ENCODE peak calls at places on chromosomes 5 and 9, in eight cellular contexts. E is stomach, S is tibial nerve, A is tibial artery, X is HCT116, G is neural progenitor cell, O is upper lobe of right lung, B is SJSA1. U is an unnamed sample.

GRCh38 chr5:91225848-91226686 is 157.1 kb downstream of the ARRDC3 start:
- DNase-seq in X (peak; percentile 59), G (peak; percentile 61), O (peak; percentile 67), A (no peak), B (no peak), S (no peak), E (peak; percentile 64), U (no peak)

GRCh38 chr9:5951686-5952211 is 61.1 kb downstream of the MLANA start:
- DNase-seq in B (no peak), G (no peak), A (no peak), E (no peak), X (no peak), S (no peak), O (no peak), U (no peak)

GRCh38 chr9:111433082-111433481 is 51.1 kb downstream of the ECPAS start:
- DNase-seq in O (no peak), E (peak; percentile 37), S (no peak), G (no peak), A (no peak), B (no peak), X (no peak), U (no peak)

GRCh38 chr5:5619546-5619945 is 197.1 kb downstream of the ICE1 start:
- DNase-seq in G (no peak), S (no peak), A (no peak), B (no peak), E (no peak), O (no peak), X (no peak), U (no peak)

GRCh38 chr9:36847781-36848673 is 186.0 kb downstream of the PAX5 start:
- DNase-seq in O (no peak), G (peak; percentile 89), S (no peak), A (no peak), E (no peak), B (no peak), X (no peak), U (no peak)

GRCh38 chr5:139341187-139341688 is 416 bp upstream of the PAIP2 start:
- DNase-seq in O (no peak), B (no peak), S (no peak), A (no peak), X (no peak), G (no peak), E (no peak), U (no peak)

GRCh38 chr9:117795271-117795670 is 91.1 kb downstream of the TLR4 start:
- DNase-seq in G (no peak), B (no peak), X (no peak), S (no peak), E (no peak), A (no peak), O (no peak), U (no peak)

GRCh38 chr5:54985301-54986268 is at the start of gene ESM1:
- DNase-seq in X (no peak), E (no peak), B (peak; percentile 91), G (no peak), S (no peak), O (no peak), A (peak; percentile 38), U (no peak)

GRCh38 chr9:119195521-119195920 is 173.7 kb downstream of the BRINP1 start:
- DNase-seq in S (no peak), A (no peak), B (no peak), E (no peak), X (no peak), G (no peak), O (no peak), U (no peak)

GRCh38 chr9:91933556-91934352 is 16.3 kb downstream of the ROR2 start:
- DNase-seq in G (no peak), X (no peak), S (no peak), A (no peak), E (no peak), B (no peak), O (no peak), U (no peak)

GRCh38 chr9:89304479-89305188 is 6.4 kb upstream of the CKS2 start:
- DNase-seq in X (no peak), O (no peak), B (no peak), G (no peak), S (no peak), E (no peak), A (no peak), U (no peak)

GRCh38 chr5:80181618-80182211 is 74.1 kb downstream of the SERINC5 start:
- DNase-seq in E (peak; percentile 91), B (no peak), A (no peak), S (no peak), G (no peak), X (peak; percentile 88), O (peak; percentile 79), U (no peak)

GRCh38 chr5:142915840-142916424 is 145.8 kb downstream of the ARHGAP26 start:
- DNase-seq in G (peak; percentile 67), O (no peak), X (no peak), A (no peak), S (no peak), B (no peak), E (peak; percentile 39), U (no peak)

GRCh38 chr9:133862585-133863041 is 124.5 kb upstream of the SARDH start:
- DNase-seq in E (peak; percentile 30), O (no peak), G (no peak), A (peak; percentile 70), B (no peak), X (no peak), S (peak; percentile 31), U (peak; percentile 80)

GRCh38 chr5:143161893-143162520 is 241.5 kb downstream of the NR3C1 start:
- DNase-seq in S (peak; percentile 65), E (peak; percentile 45), A (peak; percentile 68), O (no peak), B (no peak), X (no peak), G (no peak), U (no peak)

GRCh38 chr5:16901038-16901644 is 34.9 kb downstream of the MYO10 start:
- DNase-seq in S (no peak), B (no peak), E (no peak), G (peak; percentile 40), A (no peak), X (no peak), O (no peak), U (no peak)

GRCh38 chr5:131532016-131532640 is 102.9 kb downstream of the RAPGEF6 start:
- DNase-seq in O (no peak), B (no peak), S (no peak), X (no peak), A (no peak), E (no peak), G (no peak), U (no peak)
- H3K4me3 ChIP-seq in O (no peak overlapping the region), B (no peak overlapping the region), S (no peak overlapping the region), X (no peak overlapping the region), A (no peak overlapping the region), E (peak overlapping the region; percentile 9), G (no peak overlapping the region), U (peak overlapping the region; percentile 35)

GRCh38 chr5:3303777-3304176 is 291.9 kb upstream of the IRX1 start:
- DNase-seq in O (no peak), X (no peak), A (no peak), E (no peak), B (no peak), S (no peak), G (no peak), U (no peak)

GRCh38 chr5:3302228-3302627 is 293.4 kb upstream of the IRX1 start:
- DNase-seq in A (no peak), E (no peak), X (no peak), G (no peak), S (no peak), B (no peak), O (no peak), U (no peak)

GRCh38 chr5:3301316-3301715 is 294.3 kb upstream of the IRX1 start:
- DNase-seq in O (no peak), A (no peak), S (no peak), E (no peak), X (no peak), B (no peak), G (no peak), U (no peak)

GRCh38 chr5:3299441-3299840 is 296.2 kb upstream of the IRX1 start:
- DNase-seq in S (no peak), G (no peak), X (no peak), O (no peak), A (no peak), B (no peak), E (no peak), U (no peak)

DNA sequence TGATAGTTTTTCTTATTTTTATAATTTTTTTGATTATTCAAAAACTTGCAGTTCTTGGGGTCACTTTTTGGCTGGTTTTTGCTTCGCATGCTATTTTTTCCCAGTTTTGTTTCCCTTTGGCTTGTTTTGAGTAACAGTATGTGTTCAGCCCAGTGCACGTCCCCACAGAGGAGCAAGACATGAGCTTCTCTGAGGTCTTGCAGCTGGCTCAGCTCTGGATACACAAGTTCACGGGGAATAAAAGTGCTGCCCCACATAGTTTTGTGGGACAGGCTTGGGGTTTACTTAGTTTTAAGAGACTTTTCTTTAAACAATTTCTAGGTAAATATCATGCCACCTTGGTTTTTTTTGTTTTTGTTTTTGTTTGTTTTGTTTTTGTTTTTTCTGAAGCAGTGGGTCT is 297.8 kb upstream of the IRX1 start:
- DNase-seq in S (no peak), G (no peak), E (no peak), A (no peak), X (no peak), B (no peak), O (no peak), U (no peak)
- H3K9me3 ChIP-seq in S (no peaks in the 10 kb centered on the region), G (no peaks in the 10 kb centered on the region), E (no peaks in the 10 kb centered on the region), A (no peaks in the 10 kb centered on the region), X (peaks cover 14% of the 10 kb centered on the region), B (peaks cover 32% of the 10 kb centered on the region), O (no peaks in the 10 kb centered on the region), U (no peaks in the 10 kb centered on the region)

DNA sequence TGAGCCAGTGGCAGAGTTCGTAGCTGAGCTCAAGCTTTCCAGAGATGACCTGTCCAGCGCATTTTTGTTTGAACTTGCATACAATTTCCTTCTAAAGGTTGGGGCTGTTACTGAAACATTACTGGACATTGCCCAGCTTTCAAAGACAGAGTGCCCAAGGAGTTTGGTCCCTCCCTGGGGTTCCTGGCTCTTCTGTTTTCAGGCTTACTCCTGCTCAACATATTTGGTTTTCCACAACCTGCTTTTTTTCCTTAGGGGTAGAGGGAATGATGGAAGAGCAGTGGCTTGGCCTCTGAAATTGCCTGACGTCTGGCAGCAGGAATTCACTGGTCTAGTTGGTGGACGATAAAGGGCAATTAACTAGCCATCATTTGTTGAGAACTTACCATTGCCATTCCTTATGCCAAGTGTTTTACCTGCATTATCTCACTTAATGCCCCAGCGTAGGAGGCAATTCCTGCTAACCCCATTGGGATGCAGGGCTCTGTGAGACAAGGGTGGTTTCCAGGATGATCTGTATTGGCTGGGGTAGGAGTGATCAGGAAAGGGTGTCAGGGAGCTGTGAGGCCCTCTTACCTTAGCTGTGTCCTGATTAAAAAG is 1.2 kb downstream of the RGS3 start:
- DNase-seq in S (no peak), X (no peak), O (no peak), G (no peak), E (no peak), A (no peak), B (no peak), U (no peak)
- H3K4me3 ChIP-seq in S (no peak overlapping the region), X (peak overlapping the region; percentile 84), O (no peak overlapping the region), G (peak overlapping the region; percentile 47), E (peak overlapping the region; percentile 51), A (peak overlapping the region; percentile 70), B (no peak overlapping the region), U (peak overlapping the region; percentile 58)

DNA sequence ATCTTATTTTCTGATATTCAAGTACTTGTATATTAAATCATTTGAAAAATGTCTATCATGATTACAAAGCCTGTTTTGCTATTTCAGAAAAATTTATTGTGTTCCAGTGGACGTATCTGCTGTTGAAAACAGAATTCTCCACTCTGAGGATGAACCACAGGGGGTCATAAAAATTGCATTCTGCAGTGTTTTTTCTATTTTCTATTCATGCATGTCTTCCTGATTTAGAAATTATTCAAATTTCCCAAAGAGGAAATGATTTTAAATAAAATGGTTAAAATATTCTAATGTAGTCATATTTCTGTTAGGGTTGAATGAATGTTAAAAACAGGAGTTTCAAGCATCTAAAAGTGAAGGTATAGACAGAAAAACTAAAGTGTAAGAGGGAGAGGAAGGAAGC is 111.5 kb upstream of the ANKRD55 start:
- DNase-seq in X (no peak), A (no peak), S (no peak), G (no peak), O (no peak), B (no peak), E (no peak), U (no peak)
- H3K9me3 ChIP-seq in X (no peaks in the 10 kb centered on the region), A (no peaks in the 10 kb centered on the region), S (no peaks in the 10 kb centered on the region), G (no peaks in the 10 kb centered on the region), O (no peaks in the 10 kb centered on the region), B (no peaks in the 10 kb centered on the region), E (no peaks in the 10 kb centered on the region), U (no peaks in the 10 kb centered on the region)